ENCODE peak calls at places on chromosomes 11 and 22, in four cellular contexts. D is K562, T is HL-60, B is GM12878. E is an unnamed sample.
A peak's percentile ranks its signal among the peaks of the same experiment; 100 is the strongest.

GRCh38 chr11:123505546-123506299 is 75.7 kb downstream of the GRAMD1B start:
- DNase-seq in T (no peak), D (no peak), B (no peak), E (no peak)

GRCh38 chr22:50694099-50694498 is 21.5 kb downstream of the SHANK3 start:
- DNase-seq in D (no peak), B (no peak), T (no peak), E (no peak)

GRCh38 chr22:44279059-44279340 is 33.8 kb downstream of the SHISAL1 start:
- DNase-seq in T (no peak), B (no peak), D (no peak), E (no peak)

GRCh38 chr11:122983438-122984185 is 2.0 kb upstream of the BSX start:
- DNase-seq in B (no peak), D (no peak), T (no peak), E (no peak)

GRCh38 chr11:72688929-72689328 is 14.7 kb upstream of the PDE2A start:
- DNase-seq in D (no peak), B (no peak), T (no peak), E (no peak)

GRCh38 chr22:44112191-44112590 is 68.5 kb upstream of the PARVG start:
- DNase-seq in D (no peak), B (no peak), T (no peak), E (no peak)

GRCh38 chr11:117210620-117211019 is 11.4 kb downstream of the TAGLN start:
- DNase-seq in D (no peak), B (no peak), T (no peak), E (no peak)

GRCh38 chr11:78192223-78192719 is 3.6 kb downstream of the USP35 start:
- DNase-seq in T (no peak), B (no peak), D (peak; percentile 55), E (no peak)

GRCh38 chr11:133163463-133164419 is 368.6 kb downstream of the OPCML start:
- DNase-seq in T (no peak), D (peak; percentile 21), B (peak; percentile 8), E (peak; percentile 37)

GRCh38 chr11:12543596-12544415 is 130.4 kb upstream of the TEAD1 start:
- DNase-seq in B (no peak), D (no peak), T (no peak), E (no peak)

GRCh38 chr11:64385953-64386704 is 27.2 kb downstream of the RPS6KA4 start:
- DNase-seq in D (no peak), T (peak; percentile 74), B (no peak), E (no peak)

GRCh38 chr22:17576475-17576874 is 13.2 kb downstream of the SLC25A18 start:
- DNase-seq in T (no peak), D (no peak), B (no peak), E (no peak)

GRCh38 chr11:2583605-2583958 is 116.2 kb downstream of the KCNQ1OT1 start:
- DNase-seq in D (no peak), T (no peak), B (no peak), E (no peak)

GRCh38 chr22:31947296-31947695 is 3.0 kb downstream of the YWHAH start:
- DNase-seq in D (no peak), T (peak; percentile 36), B (no peak), E (no peak)

GRCh38 chr11:100663583-100663982 is 23.5 kb upstream of the ARHGAP42 start:
- DNase-seq in T (no peak), D (no peak), B (no peak), E (no peak)

GRCh38 chr11:102237096-102237735 is 80.1 kb upstream of the BIRC3 start:
- DNase-seq in T (no peak), B (no peak), D (no peak), E (no peak)

GRCh38 chr22:48651036-48651890 is 1176.4 kb downstream of the BRD1 start:
- DNase-seq in T (no peak), D (no peak), B (no peak), E (no peak)

GRCh38 chr11:75450826-75451783 is 18.1 kb upstream of the KLHL35 start:
- DNase-seq in T (no peak), B (no peak), D (peak; percentile 78), E (peak; percentile 53)

GRCh38 chr11:72223615-72224586 is 666 bp upstream of the INPPL1 start:
- DNase-seq in T (no peak), D (peak; percentile 77), B (no peak), E (no peak)

GRCh38 chr22:37746366-37747089 is 49.7 kb downstream of the TRIOBP start:
- DNase-seq in T (peak; percentile 35), B (no peak), D (peak; percentile 64), E (peak; percentile 50)

GRCh38 chr11:1129143-1129665 is 28.5 kb upstream of the MUC5AC start:
- DNase-seq in T (no peak), B (no peak), D (no peak), E (no peak)

GRCh38 chr22:42511401-42511891 is 8.2 kb downstream of the RRP7A start:
- DNase-seq in D (no peak), B (no peak), T (no peak), E (no peak)

GRCh38 chr22:47437110-47437509 is 674.7 kb downstream of the TBC1D22A start:
- DNase-seq in T (no peak), B (no peak), D (no peak), E (no peak)

GRCh38 chr11:109972939-109973338 is 120.3 kb upstream of the ZC3H12C start:
- DNase-seq in D (no peak), B (no peak), T (no peak), E (no peak)

GRCh38 chr11:22780914-22781593 is 48.5 kb downstream of the SVIP start:
- DNase-seq in D (no peak), T (no peak), B (no peak), E (no peak)

GRCh38 chr22:40819741-40820140 is 595 bp upstream of the SLC25A17 start:
- DNase-seq in D (no peak), B (no peak), T (peak; percentile 30), E (no peak)

GRCh38 chr11:123707206-123707605 is 34.3 kb downstream of the ZNF202 start:
- DNase-seq in B (no peak), D (no peak), T (no peak), E (no peak)

GRCh38 chr11:111120221-111120620 is 125.3 kb upstream of the POU2AF2 start:
- DNase-seq in D (no peak), T (no peak), B (no peak), E (no peak)

GRCh38 chr11:69301491-69302401 is 7.8 kb downstream of the MYEOV start:
- DNase-seq in D (peak; percentile 65), B (no peak), T (peak; percentile 54), E (no peak)
- TF ChIP-seq POLR2AphosphoS5 in D (no peak), B (no peak), T (no peak), E (no peak)

DNA sequence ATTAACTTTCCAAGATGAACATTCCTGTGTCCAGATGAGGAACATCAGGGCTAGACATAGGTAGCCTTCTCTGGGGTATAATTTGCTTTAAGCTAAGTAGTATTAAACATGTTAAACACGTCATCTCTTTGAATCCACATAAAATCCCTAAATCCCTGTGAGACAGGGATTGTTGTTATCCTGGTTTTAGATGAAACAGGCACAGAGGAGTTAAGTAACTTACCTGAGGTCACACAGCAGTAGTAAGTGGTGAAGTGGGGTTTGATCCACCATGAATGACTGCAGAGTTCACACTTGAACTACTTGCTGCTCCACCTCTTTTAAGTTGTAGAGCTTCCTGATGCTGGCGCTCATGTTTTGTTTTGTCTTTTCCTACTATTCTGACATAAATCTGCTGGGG is 82.6 kb upstream of the NNMT start:
- DNase-seq in T (no peak), D (no peak), B (no peak), E (no peak)
- TF ChIP-seq SPI1 in T (no peak), D (no peak), B (no peak), E (no peak)

DNA sequence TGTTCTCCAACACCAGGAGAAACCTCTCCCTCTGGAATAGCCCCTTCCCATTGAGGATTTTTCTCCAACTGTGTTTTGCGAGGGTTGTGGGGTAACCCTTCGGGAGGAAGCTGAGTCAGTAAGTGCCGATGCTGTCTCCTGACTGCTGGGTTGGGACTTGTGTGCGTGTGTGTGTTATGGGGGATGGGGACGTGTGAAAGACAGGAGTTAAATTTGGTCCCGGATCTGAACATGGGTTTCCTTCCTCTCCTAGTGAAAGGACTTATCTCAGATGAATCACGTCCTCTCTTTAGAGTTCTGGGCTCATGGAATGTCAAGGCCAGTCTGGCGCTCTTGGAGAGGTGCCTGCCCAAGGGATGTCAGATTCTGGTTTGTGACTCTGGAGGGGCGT is 33.3 kb downstream of the KIAA1671 start:
- DNase-seq in T (no peak), D (no peak), B (no peak), E (no peak)
- TF ChIP-seq POLR2AphosphoS5 in T (no peak), D (no peak), B (no peak), E (no peak)

GRCh38 chr11:32434387-32435151 is 770 bp downstream of the WT1 start:
- DNase-seq in B (no peak), D (peak; percentile 76), T (peak; percentile 81), E (no peak)
- TF ChIP-seq SPI1 in B (no peak), D (peak; percentile 52), T (peak; percentile 63), E (no peak)